ENCODE peak calls at places on chromosomes 1 and 21, in four cellular contexts. K, M, R and V are unnamed samples. For H3K4me1, the result is how much of the 10 kb centered on the place peaks cover.

GRCh38 chr1:113142791-113143190 is 69.8 kb downstream of the LRIG2 start:
- DNase-seq in K (no peak), M (no peak), R (no peak), V (no peak)

GRCh38 chr21:33937931-33938339 is 22.3 kb upstream of the ATP5PO start:
- DNase-seq in K (no peak), M (no peak), R (no peak), V (no peak)

GRCh38 chr1:155329980-155330598 is 9.4 kb downstream of the RUSC1 start:
- DNase-seq in K (no peak), M (no peak), R (no peak), V (no peak)

GRCh38 chr1:165717918-165718515 is 19.7 kb upstream of the ALDH9A1 start:
- DNase-seq in K (peak), M (peak), R (no peak), V (no peak)

GRCh38 chr21:42775123-42775522 is 104.2 kb downstream of the WDR4 start:
- DNase-seq in K (no peak), M (no peak), R (no peak), V (no peak)

GRCh38 chr1:43441894-43442632 is 11.7 kb downstream of the HYI start:
- DNase-seq in K (no peak), M (peak), R (no peak), V (no peak)

GRCh38 chr1:22557341-22557950 is 5.8 kb upstream of the EPHA8 start:
- DNase-seq in K (no peak), M (no peak), R (no peak), V (no peak)

GRCh38 chr1:21332691-21333449 is 42.6 kb upstream of the ECE1 start:
- DNase-seq in K (no peak), M (no peak), R (no peak), V (no peak)

GRCh38 chr1:1937061-1937460 is 18.0 kb upstream of the TMEM52 start:
- DNase-seq in K (no peak), M (no peak), R (no peak), V (no peak)

GRCh38 chr21:44873356-44874239 is at the start of gene PTTG1IP:
- DNase-seq in K (peak), M (peak), R (peak), V (peak)

GRCh38 chr1:86515597-86515996 is 31.3 kb upstream of the CLCA4 start:
- DNase-seq in K (peak), M (no peak), R (no peak), V (no peak)
- TF ChIP-seq CTCF in K (peak), M (peak), R (no peak), V (peak)

DNA sequence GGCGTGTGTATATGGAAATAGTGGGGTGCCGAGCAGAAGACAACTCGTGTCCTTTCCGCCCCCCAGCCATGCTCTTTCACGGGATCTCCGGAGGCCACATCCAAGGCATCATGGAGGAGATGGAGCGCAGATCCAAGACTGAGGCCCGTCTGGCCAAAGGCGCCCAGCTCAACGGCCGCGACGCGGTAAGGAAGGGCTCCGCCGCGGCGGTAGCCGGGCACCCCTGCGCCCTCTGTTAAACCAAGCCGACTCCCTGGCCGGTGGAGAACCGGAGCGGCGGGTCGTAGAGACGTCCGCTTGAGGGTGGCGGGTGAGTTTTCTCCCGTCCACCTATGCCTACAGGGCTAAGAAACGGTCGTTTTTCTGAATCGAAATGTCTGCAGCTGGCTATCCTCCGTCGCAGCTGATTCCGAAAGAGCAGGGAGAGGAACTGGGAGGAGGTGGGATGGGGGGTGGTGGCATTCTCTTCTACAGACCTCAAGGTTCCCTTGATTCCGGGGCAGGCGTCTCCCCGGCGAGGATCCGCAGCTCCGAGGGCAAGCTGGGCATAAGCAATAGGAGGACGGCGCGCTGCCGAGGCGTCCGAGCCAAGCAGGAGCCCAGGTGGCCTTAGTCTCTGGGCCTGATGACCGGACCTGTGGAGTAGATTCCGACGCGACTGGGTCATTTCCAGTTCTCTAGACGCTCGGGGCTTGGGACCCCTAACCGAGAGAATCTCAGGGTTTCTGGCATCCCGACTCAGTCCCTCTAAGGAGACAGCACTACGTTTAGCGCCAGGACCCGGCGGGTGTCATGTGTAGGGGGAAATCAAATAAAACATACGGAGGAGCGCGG is 858 bp downstream of the LHX9 start:
- DNase-seq in K (no peak), M (no peak), R (no peak), V (no peak)
- H3K4me1 ChIP-seq in K (under half), M (under half), R (under half), V (under half)

GRCh38 chr1:52057245-52057644 is 1.1 kb downstream of the BTF3L4 start:
- DNase-seq in K (no peak), M (no peak), R (no peak), V (no peak)

GRCh38 chr1:52055066-52055853 is at the start of gene TXNDC12:
- DNase-seq in K (peak), M (peak), R (peak), V (peak)

GRCh38 chr1:52055854-52056109 is 313 bp upstream of the BTF3L4 start:
- DNase-seq in K (no peak), M (no peak), R (no peak), V (no peak)

GRCh38 chr1:52056937-52057231 is 789 bp downstream of the BTF3L4 start:
- DNase-seq in K (no peak), M (no peak), R (no peak), V (no peak)

GRCh38 chr1:52056110-52056936 is at the start of gene BTF3L4:
- DNase-seq in K (peak), M (peak), R (peak), V (peak)
- TF ChIP-seq POLR2A in K (peak), M (peak), R (peak), V (peak)

GRCh38 chr1:180836414-180836813 is 76.3 kb upstream of the KIAA1614 start:
- DNase-seq in K (no peak), M (no peak), R (no peak), V (no peak)
- TF ChIP-seq CTCF in K (no peak), M (no peak), R (no peak), V (no peak)